ENCODE peak calls at places on chromosome 14, in seven cellular contexts. Y, Q, H, M, S, V and R are unnamed samples.

GRCh38 chr14:77353469-77354141 is 23.3 kb downstream of the TMED8 start:
- DNase-seq in V (no peak), M (no peak), H (no peak), Y (no peak), S (no peak), Q (no peak), R (no peak)

GRCh38 chr14:75254381-75254821 is 24.2 kb upstream of the FOS start:
- DNase-seq in V (peak), Y (no peak), H (no peak), Q (peak), M (no peak), S (no peak), R (no peak)

GRCh38 chr14:104086661-104087461 is 1.4 kb downstream of the ASPG start:
- DNase-seq in V (no peak), S (peak), M (no peak), Y (no peak), H (no peak), Q (no peak), R (peak)

GRCh38 chr14:49315570-49315969 is 270.6 kb downstream of the RPS29 start:
- DNase-seq in Q (no peak), Y (no peak), S (no peak), M (no peak), H (no peak), V (no peak), R (no peak)

GRCh38 chr14:31059152-31059924 is 33.2 kb upstream of the STRN3 start:
- DNase-seq in Y (peak), Q (peak), H (peak), M (peak), V (no peak), S (no peak), R (no peak)

GRCh38 chr14:41960316-41960715 is 353.6 kb downstream of the LRFN5 start:
- DNase-seq in H (peak), Q (no peak), V (no peak), Y (peak), M (no peak), S (no peak), R (no peak)

GRCh38 chr14:60561845-60562746 is 53.1 kb downstream of the SIX6 start:
- DNase-seq in M (peak), V (no peak), S (peak), Q (peak), Y (peak), H (peak), R (peak)

GRCh38 chr14:93395227-93395626 is 35.5 kb upstream of the UNC79 start:
- DNase-seq in V (no peak), S (no peak), Q (no peak), H (no peak), Y (no peak), M (no peak), R (no peak)

GRCh38 chr14:102749833-102750775 is 27.1 kb upstream of the TRAF3 start:
- DNase-seq in M (no peak), V (no peak), S (no peak), Y (no peak), H (no peak), Q (no peak), R (no peak)

GRCh38 chr14:104514156-104514848 is 65.3 kb upstream of the C14orf180 start:
- DNase-seq in H (no peak), Q (no peak), S (no peak), Y (no peak), V (no peak), M (no peak), R (no peak)

GRCh38 chr14:77315115-77315944 is 5.4 kb downstream of the POMT2 start:
- DNase-seq in M (no peak), V (no peak), S (no peak), H (no peak), Y (no peak), Q (no peak), R (no peak)

GRCh38 chr14:99518441-99519346 is 37.5 kb downstream of the CCNK start:
- DNase-seq in S (peak), H (peak), Q (peak), V (peak), M (peak), Y (peak), R (peak)

GRCh38 chr14:69043007-69043444 is 63.9 kb upstream of the ACTN1 start:
- DNase-seq in V (no peak), H (no peak), Q (no peak), Y (peak), M (peak), S (no peak), R (no peak)

GRCh38 chr14:81710232-81710845 is 176.7 kb upstream of the SEL1L start:
- DNase-seq in S (no peak), Q (peak), Y (peak), H (peak), M (no peak), V (no peak), R (peak)

GRCh38 chr14:72605096-72605920 is 288.6 kb downstream of the DPF3 start:
- DNase-seq in S (no peak), M (no peak), V (no peak), Q (no peak), Y (no peak), H (no peak), R (no peak)

GRCh38 chr14:98161366-98161765 is 1110.6 kb downstream of the BCL11B start:
- DNase-seq in Y (no peak), M (no peak), H (no peak), S (no peak), V (no peak), Q (peak), R (no peak)

GRCh38 chr14:59342516-59343484 is 122.4 kb downstream of the GPR135 start:
- DNase-seq in H (peak), S (no peak), V (no peak), Q (no peak), Y (no peak), M (no peak), R (no peak)

GRCh38 chr14:78618379-78618778 is 448.2 kb downstream of the NRXN3 start:
- DNase-seq in Q (no peak), H (no peak), S (peak), V (no peak), M (no peak), Y (no peak), R (no peak)

GRCh38 chr14:82113007-82113406 is 579.4 kb upstream of the SEL1L start:
- DNase-seq in H (no peak), S (no peak), Q (no peak), M (no peak), V (no peak), Y (no peak), R (no peak)

GRCh38 chr14:29709490-29709889 is 218.2 kb downstream of the PRKD1 start:
- DNase-seq in S (no peak), Q (no peak), V (no peak), M (no peak), H (peak), Y (peak), R (no peak)

GRCh38 chr14:32693114-32693513 is 245.6 kb upstream of the NPAS3 start:
- DNase-seq in Q (no peak), M (no peak), H (peak), S (no peak), Y (peak), V (no peak), R (no peak)

GRCh38 chr14:92677955-92678354 is 70.5 kb downstream of the LGMN start:
- DNase-seq in H (no peak), V (peak), S (no peak), Y (no peak), Q (no peak), M (no peak), R (no peak)

GRCh38 chr14:59116984-59117415 is 71.5 kb upstream of the DAAM1 start:
- DNase-seq in S (no peak), Y (no peak), Q (peak), M (no peak), V (peak), H (no peak), R (no peak)

GRCh38 chr14:61337893-61338292 is 16.5 kb downstream of the PRKCH start:
- DNase-seq in V (peak), H (no peak), Q (no peak), Y (no peak), M (no peak), S (no peak), R (no peak)

GRCh38 chr14:59269431-59269830 is 81.0 kb downstream of the DAAM1 start:
- DNase-seq in V (no peak), M (no peak), Q (no peak), S (no peak), Y (no peak), H (no peak), R (no peak)

GRCh38 chr14:74932401-74932901 is 9.4 kb upstream of the RPS6KL1 start:
- DNase-seq in V (no peak), H (no peak), M (peak), Y (peak), Q (no peak), S (peak), R (no peak)

GRCh38 chr14:64190974-64191502 is 103.1 kb downstream of the ESR2 start:
- DNase-seq in Q (no peak), Y (no peak), H (no peak), V (no peak), M (no peak), S (no peak), R (no peak)

GRCh38 chr14:29846339-29847129 is 81.1 kb downstream of the PRKD1 start:
- DNase-seq in Y (no peak), H (peak), M (no peak), S (no peak), Q (peak), V (no peak), R (no peak)

GRCh38 chr14:70904376-70904775 is 2.9 kb upstream of the PCNX1 start:
- DNase-seq in H (no peak), Y (no peak), Q (no peak), V (no peak), S (no peak), M (no peak), R (no peak)

GRCh38 chr14:79706382-79706781 is 504.9 kb downstream of the DIO2 start:
- DNase-seq in M (no peak), Q (no peak), Y (no peak), S (no peak), V (no peak), H (no peak), R (no peak)

GRCh38 chr14:56587701-56588100 is 8.1 kb downstream of the TMEM260 start:
- DNase-seq in M (no peak), H (no peak), V (no peak), Y (no peak), Q (no peak), S (no peak), R (no peak)

GRCh38 chr14:101713641-101714349 is 47.7 kb upstream of the PPP2R5C start:
- DNase-seq in Q (no peak), S (no peak), H (no peak), V (no peak), M (peak), Y (no peak), R (no peak)

GRCh38 chr14:68715032-68715924 is 77.6 kb downstream of the ZFP36L1 start:
- DNase-seq in S (no peak), H (peak), Q (peak), M (peak), V (no peak), Y (no peak), R (no peak)

GRCh38 chr14:67729072-67729561 is 27.4 kb downstream of the RDH12 start:
- DNase-seq in V (peak), H (peak), S (peak), Y (no peak), M (no peak), Q (peak), R (no peak)

GRCh38 chr14:104767634-104767918 is 14.6 kb downstream of the SIVA1 start:
- DNase-seq in V (no peak), Q (no peak), Y (no peak), H (no peak), M (no peak), S (no peak), R (no peak)

GRCh38 chr14:25032092-25032784 is 17.7 kb downstream of the STXBP6 start:
- DNase-seq in Q (no peak), V (peak), Y (no peak), M (no peak), H (no peak), S (no peak), R (no peak)

GRCh38 chr14:38209572-38210159 is 2.0 kb downstream of the SSTR1 start:
- DNase-seq in S (peak), Y (peak), V (no peak), Q (no peak), M (no peak), H (no peak), R (no peak)

GRCh38 chr14:95137804-95138167 is 19.5 kb downstream of the DICER1 start:
- DNase-seq in Y (no peak), M (no peak), V (no peak), S (no peak), H (no peak), Q (no peak), R (no peak)

GRCh38 chr14:95134304-95134933 is 22.9 kb downstream of the DICER1 start:
- DNase-seq in V (no peak), M (no peak), H (peak), Y (no peak), Q (peak), S (no peak), R (no peak)

GRCh38 chr14:95138876-95139275 is 18.5 kb downstream of the DICER1 start:
- DNase-seq in Q (no peak), V (no peak), M (no peak), S (no peak), H (peak), Y (no peak), R (no peak)

GRCh38 chr14:95136631-95137030 is 20.7 kb downstream of the DICER1 start:
- DNase-seq in S (no peak), H (no peak), Q (no peak), Y (peak), M (no peak), V (no peak), R (no peak)

DNA sequence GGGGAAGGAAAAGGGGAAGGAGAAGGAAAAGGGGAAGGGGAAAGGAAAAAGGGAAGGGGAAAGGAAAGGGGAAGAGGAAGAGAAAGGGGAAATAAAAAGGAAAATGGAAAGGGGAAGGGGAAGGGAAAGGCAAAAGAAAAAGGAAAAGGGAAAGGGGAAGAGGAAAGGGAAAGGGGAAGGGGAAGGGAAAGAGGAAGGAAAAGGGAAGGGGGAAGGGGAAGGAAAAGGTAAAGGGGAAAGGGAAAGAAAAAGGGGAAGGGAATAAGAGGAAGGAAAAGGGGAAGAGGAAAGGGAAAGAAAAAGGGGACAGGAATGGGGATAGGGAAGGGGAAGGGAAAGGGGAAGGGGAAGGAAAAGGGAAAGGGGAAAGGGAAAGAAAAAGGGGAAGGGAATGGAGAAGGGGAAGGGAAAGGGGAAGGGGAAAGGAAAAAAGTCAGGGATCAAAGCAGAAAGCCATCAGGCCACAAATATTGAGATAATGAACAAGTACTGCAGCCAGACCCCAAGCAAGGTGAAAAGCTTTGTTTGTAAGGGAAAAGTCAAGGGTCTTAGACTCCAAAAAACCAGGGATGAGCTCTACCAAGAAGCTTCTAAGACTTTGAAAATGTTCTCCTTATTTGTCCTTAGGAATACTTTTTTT is 20.0 kb downstream of the DICER1 start:
- DNase-seq in Q (no peak), H (no peak), S (no peak), Y (no peak), V (no peak), M (no peak), R (no peak)
- TF ChIP-seq CTCF in Q (no peak), H (no peak), S (no peak), Y (no peak), V (no peak), M (no peak), R (no peak)

GRCh38 chr14:84483072-84483410 is 1046.9 kb upstream of the FLRT2 start:
- DNase-seq in Y (no peak), S (no peak), V (no peak), M (no peak), Q (no peak), H (peak), R (no peak)

GRCh38 chr14:84482256-84483071 is 1047.5 kb upstream of the FLRT2 start:
- DNase-seq in S (no peak), M (no peak), Q (peak), Y (peak), H (peak), V (no peak), R (no peak)

GRCh38 chr14:84490081-84490480 is 1039.9 kb upstream of the FLRT2 start:
- DNase-seq in M (no peak), H (no peak), V (no peak), Y (no peak), S (no peak), Q (no peak), R (no peak)

GRCh38 chr14:84485016-84485415 is 1044.9 kb upstream of the FLRT2 start:
- DNase-seq in Y (no peak), Q (peak), M (no peak), S (no peak), H (no peak), V (no peak), R (no peak)
- TF ChIP-seq CTCF in Y (no peak), Q (no peak), M (no peak), S (no peak), H (no peak), V (no peak), R (no peak)

GRCh38 chr14:22993517-22993916 is 11.2 kb upstream of the AJUBA start:
- DNase-seq in S (no peak), V (no peak), Y (no peak), M (no peak), H (no peak), Q (no peak), R (no peak)

GRCh38 chr14:22995889-22996611 is 13.7 kb upstream of the AJUBA start:
- DNase-seq in S (no peak), H (no peak), Q (no peak), V (no peak), Y (no peak), M (no peak), R (no peak)

GRCh38 chr14:22996823-22997301 is 13.1 kb downstream of the C14orf93 start:
- DNase-seq in Q (no peak), H (no peak), S (peak), M (peak), V (no peak), Y (no peak), R (no peak)

GRCh38 chr14:22991852-22992251 is 9.5 kb upstream of the AJUBA start:
- DNase-seq in H (no peak), M (no peak), Q (no peak), S (no peak), V (no peak), Y (no peak), R (no peak)

DNA sequence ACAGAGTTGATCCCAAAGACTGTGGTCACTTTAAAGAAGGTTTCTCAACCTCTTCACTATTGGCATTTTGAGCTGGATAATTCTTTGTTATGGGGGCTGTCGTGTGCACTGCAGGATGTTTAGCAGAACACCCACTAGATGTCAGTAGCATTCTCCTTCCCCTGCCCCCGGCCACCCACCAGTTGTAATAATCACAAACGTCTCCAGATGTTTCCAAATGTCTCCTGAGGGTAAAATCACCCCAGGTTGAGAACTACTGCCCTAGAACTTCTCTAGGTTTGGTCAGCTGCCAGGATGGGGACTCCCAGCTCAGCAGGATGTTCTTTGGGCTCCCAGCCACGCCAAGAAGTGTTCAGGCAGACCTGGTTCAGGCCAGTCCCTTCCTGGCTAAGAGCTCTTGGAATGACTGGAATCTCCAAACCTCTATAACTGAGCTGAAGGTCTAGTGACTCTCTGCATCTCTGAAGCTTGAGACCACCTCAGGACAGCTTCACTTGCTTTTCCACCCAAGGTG is 12.5 kb upstream of the AJUBA start:
- DNase-seq in Y (peak), V (no peak), Q (peak), H (peak), S (peak), M (peak), R (no peak)
- TF ChIP-seq CTCF in Y (peak), V (peak), Q (peak), H (peak), S (peak), M (peak), R (no peak)

DNA sequence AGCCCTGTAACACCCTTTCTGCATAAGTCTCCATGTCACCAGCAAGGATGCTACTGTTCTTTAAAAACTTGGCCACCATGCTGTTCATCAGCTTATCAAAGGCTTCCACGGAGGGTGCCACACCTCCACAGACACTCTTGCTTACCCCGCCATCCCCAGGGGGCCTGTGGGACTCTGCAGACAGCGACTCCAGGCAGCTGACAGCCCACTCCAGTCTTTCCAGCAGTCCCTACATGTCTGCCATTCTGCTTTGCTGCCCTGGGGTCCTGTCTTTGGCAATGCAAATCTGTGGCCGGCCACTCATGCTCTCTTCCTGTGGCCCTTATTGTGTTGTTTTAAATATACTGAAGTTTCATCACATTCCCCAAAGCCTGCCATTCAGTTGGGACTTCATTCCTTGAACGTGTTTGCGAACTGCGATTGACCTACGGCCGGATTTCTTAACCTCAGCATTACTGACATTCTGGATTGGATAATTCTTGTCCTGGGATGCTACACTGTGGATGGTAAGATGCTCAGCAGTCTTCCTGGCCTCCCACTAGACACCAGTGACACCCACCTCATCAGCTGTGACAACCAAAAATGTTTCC is 125.6 kb downstream of the FOXN3 start:
- DNase-seq in H (no peak), M (no peak), Y (no peak), V (no peak), S (peak), Q (no peak), R (no peak)
- TF ChIP-seq CTCF in H (no peak), M (no peak), Y (no peak), V (no peak), S (no peak), Q (no peak), R (no peak)

GRCh38 chr14:52279405-52279804 is 11.9 kb downstream of the PTGDR start:
- DNase-seq in H (peak), S (no peak), Y (peak), V (no peak), M (no peak), Q (peak), R (no peak)

GRCh38 chr14:52271538-52271937 is 4.0 kb downstream of the PTGDR start:
- DNase-seq in Q (no peak), H (no peak), S (no peak), Y (peak), M (no peak), V (no peak), R (no peak)

GRCh38 chr14:52272375-52272774 is 4.9 kb downstream of the PTGDR start:
- DNase-seq in H (peak), S (no peak), M (no peak), Q (peak), Y (peak), V (peak), R (peak)

GRCh38 chr14:52277552-52277951 is 10.1 kb downstream of the PTGDR start:
- DNase-seq in V (no peak), H (no peak), S (no peak), Y (no peak), M (no peak), Q (peak), R (no peak)

GRCh38 chr14:52275372-52275771 is 7.9 kb downstream of the PTGDR start:
- DNase-seq in V (no peak), S (no peak), Q (no peak), M (no peak), Y (no peak), H (no peak), R (no peak)
- TF ChIP-seq CTCF in V (no peak), S (no peak), Q (no peak), M (no peak), Y (no peak), H (no peak), R (no peak)

GRCh38 chr14:90758028-90758889 is 58.0 kb downstream of the TTC7B start:
- DNase-seq in M (peak), Q (peak), V (peak), Y (peak), S (peak), H (peak), R (peak)
- TF ChIP-seq CTCF in M (peak), Q (peak), V (peak), Y (peak), S (peak), H (peak), R (peak)